ENCODE peak calls at places on chromosome 17, in five cellular contexts. T is BE2C, I is retinal pigment epithelial cell, A is body of pancreas, S is choroid plexus epithelial cell. W is an unnamed sample.

GRCh38 chr17:78272181-78272913 is 40.9 kb downstream of the TMEM235 start:
- DNase-seq in T (no peak), I (peak), A (peak), S (peak), W (no peak)

GRCh38 chr17:77451894-77452852 is 311.4 kb downstream of the SEC14L1 start:
- DNase-seq in T (peak), I (no peak), A (peak), S (peak), W (peak)

GRCh38 chr17:66347661-66348604 is 45.5 kb downstream of the PRKCA start:
- DNase-seq in T (no peak), I (no peak), A (no peak), S (peak), W (no peak)

GRCh38 chr17:41496803-41497484 is 7.2 kb upstream of the KRT36 start:
- DNase-seq in T (peak), I (peak), A (peak), S (peak), W (peak)

GRCh38 chr17:16986391-16986790 is 14.5 kb upstream of the TNFRSF13B start:
- DNase-seq in T (no peak), I (no peak), A (no peak), S (peak), W (no peak)

GRCh38 chr17:41695954-41696720 is 7.5 kb downstream of the EIF1 start:
- DNase-seq in T (peak), I (no peak), A (peak), S (peak), W (peak)

GRCh38 chr17:79485399-79485985 is 125.4 kb downstream of the RBFOX3 start:
- DNase-seq in T (no peak), I (no peak), A (no peak), S (no peak), W (no peak)

GRCh38 chr17:82947051-82947991 is 107.5 kb upstream of the ZNF750 start:
- DNase-seq in T (no peak), I (no peak), A (peak), S (no peak), W (no peak)

GRCh38 chr17:32567086-32567485 is 80.3 kb downstream of the CDK5R1 start:
- DNase-seq in T (no peak), I (no peak), A (no peak), S (no peak), W (no peak)

GRCh38 chr17:49996121-49996494 is 1.1 kb upstream of the DLX3 start:
- DNase-seq in T (no peak), I (no peak), A (no peak), S (no peak), W (no peak)

GRCh38 chr17:83004791-83005380 is 74.5 kb upstream of the METRNL start:
- DNase-seq in T (no peak), I (no peak), A (no peak), S (no peak), W (no peak)

GRCh38 chr17:30580916-30581315 is 103.7 kb downstream of the GOSR1 start:
- DNase-seq in T (no peak), I (no peak), A (no peak), S (peak), W (no peak)

GRCh38 chr17:39002991-39003715 is 36.0 kb upstream of the FBXO47 start:
- DNase-seq in T (no peak), I (no peak), A (peak), S (peak), W (peak)

GRCh38 chr17:67312265-67312664 is 54.1 kb downstream of the PSMD12 start:
- DNase-seq in T (no peak), I (no peak), A (no peak), S (no peak), W (no peak)

DNA sequence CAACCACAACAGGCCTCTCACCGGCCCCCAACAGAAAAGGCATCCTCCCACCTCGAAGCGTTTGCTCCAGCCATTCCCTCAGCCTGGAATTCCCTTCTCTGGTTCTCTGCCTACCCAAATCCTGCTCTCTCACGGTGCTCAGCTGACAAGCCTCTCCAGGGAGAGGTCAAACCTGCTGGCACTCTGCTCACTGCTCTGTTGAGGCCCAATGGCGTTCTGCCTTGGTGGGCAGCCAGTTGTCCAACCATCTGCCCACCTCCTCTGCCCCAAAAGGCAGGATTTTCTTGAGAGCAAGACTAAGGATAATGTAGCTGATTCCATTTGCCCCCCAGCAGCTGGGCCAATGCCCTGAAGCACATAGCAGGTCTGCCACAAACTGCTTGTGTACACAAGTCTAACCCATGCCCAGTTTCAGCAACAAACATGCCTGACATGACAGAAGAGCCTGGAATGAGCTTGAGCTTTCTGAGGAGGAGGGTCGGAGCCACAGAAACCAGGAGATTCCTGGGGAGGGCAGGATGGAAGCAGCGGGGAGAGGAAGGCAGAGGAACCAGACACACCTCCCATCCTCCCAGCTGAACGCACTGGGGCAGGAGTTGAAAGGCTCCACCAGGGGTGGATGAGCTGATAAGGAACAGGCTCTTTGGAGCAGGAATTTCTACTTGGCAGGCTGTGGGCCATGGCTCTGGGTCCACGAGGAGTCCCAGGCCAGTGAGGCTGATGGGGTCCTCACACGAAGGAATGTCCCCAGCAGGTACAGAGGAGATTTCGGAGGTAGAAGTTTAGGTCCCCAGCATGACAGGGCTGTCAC is 23.9 kb downstream of the ARHGAP27 start:
- DNase-seq in T (no peak), I (no peak), A (no peak), S (peak), W (no peak)
- H3K4me3 ChIP-seq in T (no peak), I (no peak), A (no peak), S (no peak), W (no peak)

GRCh38 chr17:14299261-14300093 is 1.4 kb upstream of the HS3ST3B1 start:
- DNase-seq in T (no peak), I (no peak), A (peak), S (peak), W (peak)

GRCh38 chr17:14296511-14296910 is 4.4 kb upstream of the HS3ST3B1 start:
- DNase-seq in T (no peak), I (no peak), A (no peak), S (no peak), W (no peak)

GRCh38 chr17:14295676-14296075 is 5.2 kb upstream of the HS3ST3B1 start:
- DNase-seq in T (no peak), I (no peak), A (no peak), S (no peak), W (no peak)

GRCh38 chr17:14298221-14298994 is 2.5 kb upstream of the HS3ST3B1 start:
- DNase-seq in T (no peak), I (no peak), A (no peak), S (peak), W (no peak)

DNA sequence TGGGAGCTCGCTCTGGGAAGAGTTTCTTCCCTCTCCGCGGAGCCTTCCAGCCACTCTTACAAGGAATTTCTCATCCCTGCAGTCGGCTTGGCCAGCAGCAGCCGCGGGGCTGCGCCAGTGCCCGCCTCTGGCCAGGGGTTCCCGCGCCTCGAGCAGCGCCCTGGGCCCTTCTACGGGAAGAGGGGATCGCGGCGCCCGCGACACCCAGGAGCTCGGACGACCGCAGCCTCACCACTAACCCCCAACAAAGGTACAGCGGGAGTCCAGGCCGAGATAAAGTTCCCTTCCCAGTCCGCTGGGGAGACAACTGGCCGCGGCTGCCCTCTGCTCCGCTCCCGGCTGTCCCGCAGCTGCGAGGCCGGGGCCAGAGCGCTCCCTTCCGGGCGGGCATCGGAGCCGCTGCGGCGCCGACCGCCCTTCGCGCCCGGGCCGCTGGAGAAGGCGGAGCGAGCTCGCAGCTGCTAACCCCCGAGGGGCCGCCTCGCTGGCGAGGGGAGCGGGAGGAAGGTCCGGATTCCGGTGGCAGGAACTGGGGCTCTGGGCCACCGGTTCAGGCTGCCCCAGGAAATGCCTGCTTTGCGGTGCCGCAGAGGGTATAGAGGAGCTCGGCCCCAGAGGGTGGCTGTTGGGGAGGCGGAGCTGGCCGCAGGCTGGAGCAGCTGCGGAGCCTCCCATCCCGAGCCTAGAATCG is 3.6 kb upstream of the HS3ST3B1 start:
- DNase-seq in T (no peak), I (no peak), A (peak), S (peak), W (peak)
- H3K4me3 ChIP-seq in T (no peak), I (peak), A (peak), S (peak), W (peak)

GRCh38 chr17:45248132-45248936 is 13.6 kb downstream of the SPATA32 start:
- DNase-seq in T (no peak), I (no peak), A (peak), S (peak), W (peak)

GRCh38 chr17:45247429-45248131 is 14.3 kb downstream of the SPATA32 start:
- DNase-seq in T (peak), I (peak), A (peak), S (peak), W (peak)

GRCh38 chr17:45244725-45245656 is 16.9 kb downstream of the SPATA32 start:
- DNase-seq in T (no peak), I (no peak), A (no peak), S (no peak), W (no peak)

GRCh38 chr17:45246338-45246737 is 15.6 kb downstream of the SPATA32 start:
- DNase-seq in T (no peak), I (no peak), A (no peak), S (no peak), W (no peak)

GRCh38 chr17:45246861-45247428 is 14.9 kb downstream of the SPATA32 start:
- DNase-seq in T (peak), I (no peak), A (no peak), S (no peak), W (no peak)
- H3K4me3 ChIP-seq in T (peak), I (peak), A (peak), S (peak), W (peak)

GRCh38 chr17:81804559-81805399 is 829 bp downstream of the GCGR start:
- DNase-seq in T (no peak), I (no peak), A (peak), S (no peak), W (no peak)
- H3K4me3 ChIP-seq in T (no peak), I (no peak), A (no peak), S (no peak), W (no peak)

DNA sequence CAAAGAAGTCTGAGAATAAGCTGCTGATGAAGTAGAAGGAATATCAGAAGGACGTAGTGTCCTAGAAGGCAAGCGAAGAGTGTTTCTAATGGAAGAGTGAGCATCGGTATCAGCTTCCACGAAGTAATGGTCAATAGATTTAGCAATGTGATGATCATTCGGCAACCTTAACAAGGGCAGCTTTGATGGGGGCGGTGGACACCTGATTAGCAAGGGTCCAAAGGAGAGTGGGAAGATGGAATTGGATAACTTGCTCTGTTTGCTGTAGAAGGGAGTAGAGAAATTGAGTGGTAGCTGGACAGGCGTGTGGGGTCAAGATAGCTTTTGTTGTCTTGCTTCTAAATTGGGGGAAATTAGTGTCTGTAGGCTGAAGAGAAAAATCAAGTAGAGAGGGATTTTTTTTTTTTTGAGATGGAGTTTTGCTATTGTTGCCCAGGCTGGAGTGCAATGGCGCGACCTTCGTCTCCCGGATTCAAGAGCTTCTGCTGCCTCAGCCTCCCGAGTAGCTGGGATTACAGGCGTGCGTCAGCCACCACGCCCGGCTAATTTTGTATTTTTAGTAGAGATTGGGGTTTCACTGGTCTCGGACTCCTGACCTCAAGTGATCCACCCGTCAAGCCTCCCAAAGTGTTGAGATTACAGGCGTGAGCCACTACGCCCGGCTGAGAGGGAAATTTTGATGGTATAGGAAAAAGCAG is 13.9 kb upstream of the HES7 start:
- DNase-seq in T (no peak), I (no peak), A (no peak), S (no peak), W (no peak)
- H3K4me3 ChIP-seq in T (peak), I (peak), A (no peak), S (peak), W (peak)

GRCh38 chr17:71726320-71726719 is 394.5 kb upstream of the SOX9 start:
- DNase-seq in T (no peak), I (no peak), A (no peak), S (no peak), W (no peak)
- H3K4me3 ChIP-seq in T (peak), I (no peak), A (no peak), S (no peak), W (no peak)

DNA sequence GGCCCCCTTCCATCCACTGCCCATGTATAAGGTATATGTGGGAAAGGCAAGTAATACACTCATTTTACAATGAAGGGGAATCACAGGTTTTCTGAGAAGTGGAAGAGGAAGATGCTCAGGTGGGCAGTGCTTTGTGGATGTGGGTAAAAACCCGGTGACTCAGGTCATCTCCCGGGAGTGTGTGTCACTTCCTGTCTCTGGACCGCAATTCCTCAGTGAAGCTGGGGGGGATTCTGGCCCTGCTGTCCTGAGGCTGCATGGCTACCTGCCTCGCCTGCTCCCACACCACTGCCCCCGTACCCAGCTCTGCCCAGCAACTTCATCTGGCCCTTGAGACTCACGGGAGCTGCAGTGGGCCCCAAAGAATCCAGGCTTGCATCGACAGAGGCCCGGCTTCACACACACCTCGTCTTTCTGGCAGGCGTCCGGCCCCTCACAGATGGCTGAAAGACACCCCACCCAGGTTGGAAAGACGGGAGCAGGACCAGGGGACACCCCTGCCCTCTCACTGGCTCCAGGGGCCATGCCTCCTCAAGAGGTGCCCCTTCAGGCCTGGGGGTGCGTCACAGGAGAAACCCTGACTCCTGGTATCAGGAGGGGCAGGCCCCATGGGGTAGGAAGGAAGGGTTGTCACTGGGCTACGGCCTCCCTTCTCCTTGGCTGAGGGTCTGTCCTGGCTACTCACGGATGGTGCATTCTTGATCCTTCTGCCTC is 882 bp downstream of the SCARF1 start:
- DNase-seq in T (no peak), I (no peak), A (no peak), S (no peak), W (peak)
- H3K4me3 ChIP-seq in T (no peak), I (no peak), A (no peak), S (no peak), W (no peak)

GRCh38 chr17:48589831-48590602 is at the start of gene HOXB3:
- DNase-seq in T (no peak), I (no peak), A (no peak), S (no peak), W (no peak)
- H3K4me3 ChIP-seq in T (no peak), I (no peak), A (no peak), S (no peak), W (no peak)

GRCh38 chr17:80855968-80856862 is 135.4 kb upstream of the CHMP6 start:
- DNase-seq in T (peak), I (peak), A (no peak), S (peak), W (peak)
- H3K4me3 ChIP-seq in T (no peak), I (no peak), A (no peak), S (no peak), W (no peak)

DNA sequence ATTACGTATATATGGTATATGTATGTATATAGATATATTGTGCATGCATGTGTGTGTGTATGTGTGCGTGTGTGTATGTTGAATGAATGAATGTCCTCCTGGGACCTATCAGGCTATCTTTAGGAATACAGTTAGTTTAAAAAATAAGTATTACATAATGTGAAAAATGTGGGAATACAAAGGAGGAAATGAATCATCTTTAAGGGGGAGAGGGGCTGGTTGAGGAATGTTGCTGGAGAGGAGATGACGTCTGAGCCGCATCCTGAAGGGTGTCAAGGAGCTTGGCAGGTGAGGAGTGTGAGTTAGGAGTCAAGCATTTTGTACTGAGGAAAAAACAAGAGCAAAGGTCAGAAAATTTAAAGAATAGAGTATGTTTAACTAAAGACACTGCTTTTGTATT is 62.4 kb upstream of the NLK start:
- DNase-seq in T (no peak), I (peak), A (no peak), S (peak), W (no peak)
- H3K4me3 ChIP-seq in T (no peak), I (no peak), A (no peak), S (no peak), W (no peak)